ENCODE peak calls at places on chromosomes 4 and X, in nine cellular contexts. X, M, G, O, T, H, Y, K and P are unnamed samples.
A peak's percentile ranks its signal among the peaks of the same experiment; 100 is the strongest.

GRCh38 chr4:51843309-51844156 is 580 bp downstream of the DCUN1D4 start:
- DNase-seq in K (peak; percentile 56), Y (no peak), M (peak; percentile 71), O (peak; percentile 23), H (peak; percentile 52), G (peak; percentile 87), T (peak; percentile 27), X (peak; percentile 70), P (peak; percentile 70)

GRCh38 chr4:3232871-3233271 is 16.1 kb upstream of the MSANTD1 start:
- DNase-seq in K (no peak), M (no peak), X (no peak), Y (no peak), G (no peak), T (no peak), O (no peak), H (no peak), P (no peak)

GRCh38 chr4:185726931-185727330 is 85.1 kb downstream of the SORBS2 start:
- DNase-seq in K (no peak), Y (no peak), M (peak; percentile 22), O (no peak), T (no peak), G (no peak), X (no peak), H (no peak), P (peak; percentile 73)

GRCh38 chrX:40171513-40172168 is 73.9 kb upstream of the BCOR start:
- DNase-seq in G (peak; percentile 72), H (no peak), Y (no peak), O (no peak), X (no peak), M (no peak), T (no peak), K (no peak), P (peak; percentile 44)

GRCh38 chr4:189304755-189305154 is 635.9 kb upstream of the FRG1 start:
- DNase-seq in T (no peak), Y (no peak), X (no peak), K (peak; percentile 62), G (no peak), H (no peak), M (peak; percentile 85), O (no peak), P (peak; percentile 5)

GRCh38 chr4:92266521-92266920 is 37.2 kb upstream of the GRID2 start:
- DNase-seq in O (no peak), X (no peak), H (no peak), Y (no peak), M (no peak), G (no peak), K (no peak), T (no peak), P (no peak)

GRCh38 chr4:83112239-83112638 is 2.3 kb downstream of the PLAC8 start:
- DNase-seq in T (no peak), X (no peak), G (no peak), M (no peak), K (no peak), O (no peak), Y (no peak), H (no peak), P (no peak)

GRCh38 chr4:149914521-149915115 is 99.0 kb upstream of the IQCM start:
- DNase-seq in H (peak; percentile 73), M (peak; percentile 63), K (peak; percentile 68), O (no peak), T (no peak), G (peak; percentile 86), X (peak; percentile 51), Y (peak; percentile 49), P (peak; percentile 83)

GRCh38 chr4:76485450-76485849 is 50.4 kb downstream of the SHROOM3 start:
- DNase-seq in G (peak; percentile 52), O (no peak), T (no peak), X (no peak), M (no peak), K (no peak), H (no peak), Y (no peak), P (peak; percentile 23)

GRCh38 chr4:188400456-188400855 is 261.2 kb downstream of the TRIML1 start:
- DNase-seq in O (no peak), H (no peak), G (no peak), X (no peak), T (no peak), K (no peak), Y (no peak), M (no peak), P (no peak)